ENCODE peak calls at places on chromosomes 7 and 10, in eight cellular contexts. J is stimulated activated CD8-positive, alpha-beta memory T cell treated with anti-CD3 and anti-CD28 coated beads, Interleukin-4, amount 100 ng/mL, for 4 hours; M is uterus; Q is testis; R is activated CD8-positive, alpha-beta memory T cell treated with anti-CD3 and anti-CD28 coated beads, Interleukin-2, amount 50 U/mL, for 4 hours; P is HT-29; I is RWPE1; L is cardiac septum. D is an unnamed sample.

GRCh38 chr7:107958764-107959526 is 44.0 kb downstream of the LAMB1 start:
- DNase-seq in J (no peak), M (peak), Q (no peak), R (no peak), P (no peak), I (peak), L (no peak), D (no peak)

GRCh38 chr10:52083422-52083821 is 230.7 kb upstream of the DKK1 start:
- DNase-seq in J (no peak), M (no peak), Q (no peak), R (no peak), P (no peak), I (no peak), L (no peak), D (no peak)

GRCh38 chr10:35392482-35393230 is 56.3 kb downstream of the CCNY start:
- DNase-seq in J (no peak), M (no peak), Q (no peak), R (no peak), P (no peak), I (no peak), L (peak), D (no peak)

GRCh38 chr10:30103595-30104310 is 44.4 kb upstream of the JCAD start:
- DNase-seq in J (no peak), M (no peak), Q (no peak), R (no peak), P (no peak), I (no peak), L (no peak), D (no peak)

GRCh38 chr10:48525113-48525512 is 79.8 kb downstream of the ARHGAP22 start:
- DNase-seq in J (no peak), M (no peak), Q (no peak), R (no peak), P (no peak), I (no peak), L (peak), D (no peak)

GRCh38 chr10:103053659-103054581 is 135.8 kb downstream of the CNNM2 start:
- DNase-seq in J (peak), M (peak), Q (peak), R (peak), P (peak), I (peak), L (peak), D (peak)

GRCh38 chr10:71093531-71093930 is 118.8 kb upstream of the UNC5B start:
- DNase-seq in J (no peak), M (no peak), Q (no peak), R (no peak), P (no peak), I (no peak), L (no peak), D (no peak)

GRCh38 chr7:157625973-157626790 is 289.4 kb downstream of the DNAJB6 start:
- DNase-seq in J (no peak), M (no peak), Q (no peak), R (no peak), P (no peak), I (no peak), L (no peak), D (no peak)

GRCh38 chr7:6278749-6279310 is 6.4 kb upstream of the CYTH3 start:
- DNase-seq in J (no peak), M (no peak), Q (no peak), R (no peak), P (no peak), I (no peak), L (no peak), D (no peak)

GRCh38 chr10:69486922-69487730 is 35.9 kb downstream of the TSPAN15 start:
- DNase-seq in J (no peak), M (no peak), Q (no peak), R (no peak), P (no peak), I (peak), L (peak), D (no peak)

GRCh38 chr7:96532428-96532922 is 177.2 kb downstream of the SEM1 start:
- DNase-seq in J (no peak), M (no peak), Q (no peak), R (no peak), P (no peak), I (no peak), L (no peak), D (no peak)